ENCODE peak calls at places on chromosomes 3 and 15, in five cellular contexts. T is SK-N-SH, N is HepG2, G is GM12878, J is K562. H is an unnamed sample.

GRCh38 chr15:82919231-82919886 is 33.2 kb downstream of the HOMER2 start:
- DNase-seq in T (no peak), N (peak; percentile 96), G (no peak), J (no peak), H (no peak)

GRCh38 chr3:113626513-113627371 is 69.7 kb downstream of the USF3 start:
- DNase-seq in T (peak; percentile 73), N (peak; percentile 61), G (no peak), J (peak; percentile 45), H (peak; percentile 58)

GRCh38 chr3:13552855-13553652 is 4.1 kb downstream of the FBLN2 start:
- DNase-seq in T (no peak), N (no peak), G (no peak), J (no peak), H (no peak)

GRCh38 chr3:11477286-11477935 is 166.3 kb downstream of the VGLL4 start:
- DNase-seq in T (no peak), N (no peak), G (no peak), J (no peak), H (peak; percentile 96)

GRCh38 chr3:55434789-55435188 is 52.3 kb downstream of the WNT5A start:
- DNase-seq in T (peak; percentile 14), N (no peak), G (no peak), J (peak; percentile 6), H (peak; percentile 21)

GRCh38 chr3:134066539-134067310 is 37.0 kb upstream of the SLCO2A1 start:
- DNase-seq in T (no peak), N (no peak), G (no peak), J (no peak), H (no peak)

GRCh38 chr3:171435757-171436156 is 24.4 kb downstream of the TNIK start:
- DNase-seq in T (no peak), N (no peak), G (no peak), J (no peak), H (no peak)

GRCh38 chr3:174949523-174949922 is 90.4 kb downstream of the NAALADL2 start:
- DNase-seq in T (no peak), N (no peak), G (no peak), J (no peak), H (peak; percentile 97)

GRCh38 chr15:71730277-71731144 is 79.8 kb upstream of the NR2E3 start:
- DNase-seq in T (peak; percentile 71), N (peak; percentile 50), G (no peak), J (peak; percentile 55), H (peak; percentile 77)

GRCh38 chr3:86954751-86955150 is 36.2 kb downstream of the VGLL3 start:
- DNase-seq in T (no peak), N (no peak), G (no peak), J (no peak), H (no peak)

GRCh38 chr15:65653781-65654521 is 32.2 kb downstream of the SLC24A1 start:
- DNase-seq in T (no peak), N (no peak), G (no peak), J (no peak), H (peak; percentile 67)

GRCh38 chr3:79005084-79005483 is 762.7 kb downstream of the ROBO1 start:
- DNase-seq in T (no peak), N (no peak), G (no peak), J (no peak), H (no peak)

GRCh38 chr3:100982710-100983109 is 10.5 kb downstream of the ABI3BP start:
- DNase-seq in T (no peak), N (no peak), G (no peak), J (no peak), H (peak; percentile 58)

GRCh38 chr15:89364341-89364740 is 29.7 kb upstream of the POLG start:
- DNase-seq in T (no peak), N (no peak), G (no peak), J (no peak), H (no peak)

GRCh38 chr3:16176391-16177030 is 2.0 kb downstream of the GALNT15 start:
- DNase-seq in T (no peak), N (no peak), G (no peak), J (no peak), H (peak; percentile 33)

GRCh38 chr3:146300756-146301155 is 49.9 kb upstream of the PLSCR4 start:
- DNase-seq in T (no peak), N (no peak), G (no peak), J (no peak), H (no peak)

GRCh38 chr3:46733026-46733800 is 15.5 kb upstream of the PRSS50 start:
- DNase-seq in T (no peak), N (no peak), G (no peak), J (no peak), H (no peak)

GRCh38 chr15:34987623-34987981 is 485 bp downstream of the ZNF770 start:
- DNase-seq in T (peak; percentile 45), N (peak; percentile 49), G (no peak), J (peak; percentile 32), H (no peak)

GRCh38 chr15:69666921-69667811 is 214.5 kb downstream of the RPLP1 start:
- DNase-seq in T (no peak), N (no peak), G (peak; percentile 89), J (no peak), H (no peak)

GRCh38 chr3:5298453-5298852 is 110.9 kb downstream of the EDEM1 start:
- DNase-seq in T (no peak), N (no peak), G (peak; percentile 69), J (no peak), H (no peak)

GRCh38 chr3:72338082-72338941 is 509.9 kb downstream of the SHQ1 start:
- DNase-seq in T (no peak), N (no peak), G (no peak), J (no peak), H (peak; percentile 55)

GRCh38 chr15:96369825-96370621 is 39.5 kb downstream of the NR2F2 start:
- DNase-seq in T (peak; percentile 3), N (no peak), G (no peak), J (no peak), H (no peak)

GRCh38 chr3:102069211-102069662 is 219.9 kb downstream of the NFKBIZ start:
- DNase-seq in T (no peak), N (no peak), G (no peak), J (no peak), H (peak; percentile 91)

GRCh38 chr3:159761377-159761776 is 227.3 kb upstream of the IL12A start:
- DNase-seq in T (peak; percentile 44), N (no peak), G (no peak), J (no peak), H (peak; percentile 63)

GRCh38 chr3:119796368-119796767 is 14.5 kb downstream of the NR1I2 start:
- DNase-seq in T (no peak), N (no peak), G (no peak), J (no peak), H (no peak)

GRCh38 chr3:23159929-23160328 is 43.2 kb upstream of the UBE2E2 start:
- DNase-seq in T (no peak), N (no peak), G (no peak), J (no peak), H (peak; percentile 95)

GRCh38 chr15:40282870-40283614 is at the start of gene ANKRD63:
- DNase-seq in T (peak; percentile 81), N (no peak), G (no peak), J (peak; percentile 72), H (no peak)
- TF ChIP-seq MXI1 in T (no peak), N (no peak), G (no peak), J (no peak), H (no peak)

DNA sequence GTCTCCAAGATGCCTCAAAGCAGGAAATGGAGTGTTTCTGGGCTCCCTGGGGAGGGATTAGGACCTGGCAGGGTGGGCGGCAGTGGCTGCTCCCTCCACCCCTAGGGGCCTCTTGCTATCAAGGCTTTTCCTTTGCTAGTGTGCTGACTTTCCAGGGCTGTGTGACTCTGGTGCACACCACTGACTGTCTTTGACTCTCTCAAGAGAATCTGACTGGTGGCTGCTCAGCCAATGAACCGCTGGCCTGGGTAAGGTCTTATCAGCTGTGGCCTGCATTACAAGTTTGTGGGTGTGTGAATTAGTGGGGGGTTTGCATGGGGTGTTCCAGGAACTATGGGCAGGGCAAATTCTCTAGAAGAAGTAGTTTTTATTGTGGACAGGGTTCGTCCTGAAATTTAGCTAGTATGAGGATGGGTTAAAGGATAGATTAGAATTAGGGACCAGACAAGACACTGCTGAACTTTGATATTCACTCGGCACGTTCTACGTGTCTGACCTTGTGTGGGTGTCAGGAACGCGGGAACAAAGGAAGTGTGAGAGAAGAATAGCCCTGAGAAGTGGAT is 29.5 kb downstream of the SIAH2 start:
- DNase-seq in T (no peak), N (peak; percentile 61), G (no peak), J (peak; percentile 94), H (no peak)
- TF ChIP-seq MXI1 in T (no peak), N (no peak), G (no peak), J (peak; percentile 38), H (no peak)

GRCh38 chr3:107142171-107142570 is 235.1 kb upstream of the CCDC54 start:
- DNase-seq in T (no peak), N (no peak), G (no peak), J (no peak), H (no peak)

GRCh38 chr3:107143206-107143605 is 234.0 kb upstream of the CCDC54 start:
- DNase-seq in T (no peak), N (no peak), G (no peak), J (no peak), H (no peak)

GRCh38 chr3:107142786-107143185 is 234.5 kb upstream of the CCDC54 start:
- DNase-seq in T (no peak), N (no peak), G (no peak), J (no peak), H (no peak)
- TF ChIP-seq MXI1 in T (no peak), N (no peak), G (no peak), J (no peak), H (no peak)

DNA sequence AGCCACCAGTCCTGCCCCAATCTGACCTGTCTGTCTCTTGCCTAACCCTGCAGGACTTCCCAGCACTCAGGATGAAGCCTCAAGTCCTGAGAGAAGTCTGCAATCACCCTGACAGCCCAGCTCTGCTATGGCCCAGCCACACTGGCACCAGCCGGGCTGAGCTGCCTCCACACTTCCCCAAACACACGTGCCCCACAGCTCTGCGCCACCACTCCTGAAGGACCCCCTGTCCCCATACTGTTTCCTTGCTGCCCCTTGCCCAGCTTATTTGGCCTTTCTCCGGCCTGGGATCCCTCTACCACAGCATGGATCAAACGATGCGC is 76.6 kb downstream of the TBC1D2B start:
- DNase-seq in T (no peak), N (no peak), G (no peak), J (no peak), H (no peak)
- TF ChIP-seq MXI1 in T (no peak), N (no peak), G (no peak), J (no peak), H (no peak)

H was measured in IMR-90.